ENCODE peak calls at places on chromosomes 16 and 17, in five cellular contexts. Y, I, M, K and T are unnamed samples.

GRCh38 chr16:684961-685696 is 995 bp upstream of the JMJD8 start:
- DNase-seq in Y (no peak), I (no peak), M (no peak), K (peak; percentile 50), T (no peak)

GRCh38 chr17:78583091-78583490 is 5.9 kb upstream of the DNAH17 start:
- DNase-seq in Y (no peak), I (no peak), M (no peak), K (no peak), T (no peak)

GRCh38 chr16:66856801-66857200 is 12.6 kb downstream of the CA7 start:
- DNase-seq in Y (no peak), I (no peak), M (no peak), K (no peak), T (no peak)

GRCh38 chr16:56910654-56911539 is 21.0 kb upstream of the HERPUD1 start:
- DNase-seq in Y (peak; percentile 38), I (no peak), M (no peak), K (peak; percentile 2), T (peak; percentile 21)

GRCh38 chr17:50009282-50009681 is 14.3 kb upstream of the DLX3 start:
- DNase-seq in Y (no peak), I (no peak), M (no peak), K (no peak), T (no peak)

GRCh38 chr17:29150191-29150590 is 30.0 kb downstream of the MYO18A start:
- DNase-seq in Y (no peak), I (no peak), M (no peak), K (peak; percentile 40), T (no peak)

GRCh38 chr17:38550661-38551060 is 55.1 kb downstream of the SRCIN1 start:
- DNase-seq in Y (no peak), I (peak; percentile 88), M (no peak), K (no peak), T (no peak)

GRCh38 chr17:35915153-35915969 is 15.2 kb downstream of the RDM1 start:
- DNase-seq in Y (no peak), I (no peak), M (no peak), K (no peak), T (no peak)

GRCh38 chr16:73076291-73076959 is 28.5 kb upstream of the ZFHX3 start:
- DNase-seq in Y (no peak), I (no peak), M (no peak), K (no peak), T (no peak)

GRCh38 chr16:73095885-73096341 is 48.0 kb upstream of the ZFHX3 start:
- DNase-seq in Y (no peak), I (no peak), M (no peak), K (peak; percentile 87), T (no peak)

GRCh38 chr17:77317091-77317519 is 176.3 kb downstream of the SEC14L1 start:
- DNase-seq in Y (no peak), I (no peak), M (no peak), K (no peak), T (no peak)

GRCh38 chr17:79743614-79744013 is 12.9 kb downstream of the ENPP7 start:
- DNase-seq in Y (no peak), I (no peak), M (no peak), K (no peak), T (no peak)

GRCh38 chr17:372157-373152 is 19.8 kb upstream of the RPH3AL start:
- DNase-seq in Y (no peak), I (no peak), M (no peak), K (no peak), T (no peak)

GRCh38 chr16:3912897-3913296 is 32.4 kb upstream of the CREBBP start:
- DNase-seq in Y (no peak), I (no peak), M (no peak), K (no peak), T (no peak)

GRCh38 chr16:15966420-15967222 is 17.2 kb downstream of the ABCC1 start:
- DNase-seq in Y (peak; percentile 83), I (no peak), M (no peak), K (peak; percentile 27), T (no peak)

GRCh38 chr16:85746431-85747227 is 4.3 kb downstream of the C16orf74 start:
- DNase-seq in Y (no peak), I (peak; percentile 69), M (no peak), K (no peak), T (no peak)

GRCh38 chr17:50475362-50475761 is 3.3 kb upstream of the RSAD1 start:
- DNase-seq in Y (no peak), I (no peak), M (no peak), K (no peak), T (no peak)

GRCh38 chr17:75722076-75722475 is 817 bp downstream of the ITGB4 start:
- DNase-seq in Y (no peak), I (peak; percentile 69), M (no peak), K (no peak), T (peak; percentile 24)

GRCh38 chr17:44280383-44280782 is 12.4 kb upstream of the SLC4A1 start:
- DNase-seq in Y (no peak), I (no peak), M (no peak), K (no peak), T (no peak)

GRCh38 chr16:30065943-30066881 is 652 bp downstream of the ALDOA start:
- DNase-seq in Y (no peak), I (no peak), M (peak; percentile 53), K (peak; percentile 54), T (no peak)

GRCh38 chr17:42891539-42892152 is 9.0 kb upstream of the G6PC1 start:
- DNase-seq in Y (no peak), I (no peak), M (no peak), K (peak; percentile 13), T (peak; percentile 46)

GRCh38 chr17:17554266-17554665 is 37.2 kb downstream of the PEMT start:
- DNase-seq in Y (no peak), I (no peak), M (no peak), K (no peak), T (no peak)

GRCh38 chr16:50335198-50335958 is 33.4 kb downstream of the BRD7 start:
- DNase-seq in Y (no peak), I (no peak), M (no peak), K (no peak), T (no peak)

GRCh38 chr17:83028851-83029250 is 50.6 kb upstream of the METRNL start:
- DNase-seq in Y (no peak), I (no peak), M (no peak), K (no peak), T (no peak)

GRCh38 chr17:72699566-72699965 is 392.9 kb downstream of the SLC39A11 start:
- DNase-seq in Y (no peak), I (no peak), M (no peak), K (no peak), T (no peak)

GRCh38 chr16:66516808-66517585 is 32.9 kb downstream of the TK2 start:
- DNase-seq in Y (peak; percentile 99), I (peak; percentile 98), M (peak; percentile 71), K (peak; percentile 89), T (peak; percentile 98)